ENCODE peak calls at places on chromosomes 6 and 20, in five cellular contexts. One of them, this sample, is unnamed.

GRCh38 chr6:54850061-54850460 is 3.5 kb downstream of the FAM83B start:
- DNase-seq in aorta: no peak
- DNase-seq in Daoy: no peak
- DNase-seq in ureter: no peak
- DNase-seq in right lobe of liver: no peak
- DNase-seq in this sample: no peak

GRCh38 chr6:137705166-137706064 is 161.6 kb upstream of the TNFAIP3 start:
- DNase-seq in aorta: peak
- DNase-seq in Daoy: peak
- DNase-seq in ureter: peak
- DNase-seq in right lobe of liver: peak
- DNase-seq in this sample: peak

GRCh38 chr20:46206025-46206424 is 87.9 kb downstream of the CD40 start:
- DNase-seq in aorta: peak
- DNase-seq in Daoy: peak
- DNase-seq in ureter: peak
- DNase-seq in right lobe of liver: peak
- DNase-seq in this sample: no peak

GRCh38 chr6:3456794-3457709 is at the start of gene SLC22A23:
- DNase-seq in aorta: peak
- DNase-seq in Daoy: peak
- DNase-seq in ureter: peak
- DNase-seq in right lobe of liver: peak
- DNase-seq in this sample: peak

GRCh38 chr6:14665827-14666724 is 548.5 kb downstream of the CD83 start:
- DNase-seq in aorta: peak
- DNase-seq in Daoy: peak
- DNase-seq in ureter: no peak
- DNase-seq in right lobe of liver: no peak
- DNase-seq in this sample: no peak

GRCh38 chr6:106525111-106525884 is 104.0 kb downstream of the RTN4IP1 start:
- DNase-seq in aorta: no peak
- DNase-seq in Daoy: peak
- DNase-seq in ureter: no peak
- DNase-seq in right lobe of liver: no peak
- DNase-seq in this sample: no peak

GRCh38 chr20:63978319-63979220 is 872 bp downstream of the SAMD10 start:
- DNase-seq in aorta: peak
- DNase-seq in Daoy: peak
- DNase-seq in ureter: peak
- DNase-seq in right lobe of liver: peak
- DNase-seq in this sample: peak

GRCh38 chr6:36820700-36821580 is 18.3 kb downstream of the CPNE5 start:
- DNase-seq in aorta: no peak
- DNase-seq in Daoy: peak
- DNase-seq in ureter: no peak
- DNase-seq in right lobe of liver: no peak
- DNase-seq in this sample: no peak

GRCh38 chr6:12890171-12890790 is 173.7 kb downstream of the PHACTR1 start:
- DNase-seq in aorta: no peak
- DNase-seq in Daoy: no peak
- DNase-seq in ureter: no peak
- DNase-seq in right lobe of liver: no peak
- DNase-seq in this sample: no peak

GRCh38 chr20:62583424-62583920 is 58.8 kb upstream of the SLCO4A1 start:
- DNase-seq in aorta: no peak
- DNase-seq in Daoy: no peak
- DNase-seq in ureter: no peak
- DNase-seq in right lobe of liver: no peak
- DNase-seq in this sample: no peak

GRCh38 chr20:17614812-17615644 is 45.2 kb downstream of the DSTN start:
- DNase-seq in aorta: peak
- DNase-seq in Daoy: no peak
- DNase-seq in ureter: no peak
- DNase-seq in right lobe of liver: peak
- DNase-seq in this sample: peak

GRCh38 chr6:169075211-169075621 is 178.4 kb downstream of the THBS2 start:
- DNase-seq in aorta: peak
- DNase-seq in Daoy: peak
- DNase-seq in ureter: peak
- DNase-seq in right lobe of liver: no peak
- DNase-seq in this sample: peak

GRCh38 chr6:166646716-166647115 is 19.7 kb upstream of the RPS6KA2 start:
- DNase-seq in aorta: no peak
- DNase-seq in Daoy: no peak
- DNase-seq in ureter: no peak
- DNase-seq in right lobe of liver: no peak
- DNase-seq in this sample: no peak

GRCh38 chr6:130406935-130407532 is 41.2 kb downstream of the TMEM200A start:
- DNase-seq in aorta: no peak
- DNase-seq in Daoy: no peak
- DNase-seq in ureter: no peak
- DNase-seq in right lobe of liver: no peak
- DNase-seq in this sample: no peak

GRCh38 chr6:145178391-145178790 is 556.9 kb downstream of the EPM2A start:
- DNase-seq in aorta: no peak
- DNase-seq in Daoy: no peak
- DNase-seq in ureter: no peak
- DNase-seq in right lobe of liver: no peak
- DNase-seq in this sample: no peak

GRCh38 chr6:31621320-31621939 is 915 bp downstream of the PRRC2A start:
- DNase-seq in aorta: no peak
- DNase-seq in Daoy: no peak
- DNase-seq in ureter: no peak
- DNase-seq in right lobe of liver: no peak
- DNase-seq in this sample: no peak

GRCh38 chr6:53861543-53861942 is 66.7 kb downstream of the LRRC1 start:
- DNase-seq in aorta: no peak
- DNase-seq in Daoy: no peak
- DNase-seq in ureter: no peak
- DNase-seq in right lobe of liver: no peak
- DNase-seq in this sample: no peak

GRCh38 chr20:61963149-61963548 is 102.5 kb downstream of the TAF4 start:
- DNase-seq in aorta: no peak
- DNase-seq in Daoy: no peak
- DNase-seq in ureter: peak
- DNase-seq in right lobe of liver: no peak
- DNase-seq in this sample: no peak

GRCh38 chr6:12024715-12025434 is 12.8 kb downstream of the HIVEP1 start:
- DNase-seq in aorta: no peak
- DNase-seq in Daoy: no peak
- DNase-seq in ureter: no peak
- DNase-seq in right lobe of liver: no peak
- DNase-seq in this sample: no peak

GRCh38 chr20:17227669-17228623 is 1.1 kb downstream of the PCSK2 start:
- DNase-seq in aorta: peak
- DNase-seq in Daoy: no peak
- DNase-seq in ureter: no peak
- DNase-seq in right lobe of liver: peak
- DNase-seq in this sample: no peak

GRCh38 chr6:134739299-134740090 is 210.4 kb downstream of the ALDH8A1 start:
- DNase-seq in aorta: no peak
- DNase-seq in Daoy: peak
- DNase-seq in ureter: no peak
- DNase-seq in right lobe of liver: no peak
- DNase-seq in this sample: no peak

GRCh38 chr20:23585808-23586734 is 17.8 kb upstream of the CST9L start:
- DNase-seq in aorta: no peak
- DNase-seq in Daoy: no peak
- DNase-seq in ureter: no peak
- DNase-seq in right lobe of liver: no peak
- DNase-seq in this sample: no peak

GRCh38 chr6:89204096-89204495 is 13.1 kb downstream of the GABRR1 start:
- DNase-seq in aorta: no peak
- DNase-seq in Daoy: no peak
- DNase-seq in ureter: no peak
- DNase-seq in right lobe of liver: no peak
- DNase-seq in this sample: no peak

GRCh38 chr6:2937627-2938003 is 33.8 kb downstream of the SERPINB6 start:
- DNase-seq in aorta: no peak
- DNase-seq in Daoy: no peak
- DNase-seq in ureter: no peak
- DNase-seq in right lobe of liver: no peak
- DNase-seq in this sample: no peak

GRCh38 chr6:100892693-100893092 is 11.6 kb upstream of the ASCC3 start:
- DNase-seq in aorta: no peak
- DNase-seq in Daoy: no peak
- DNase-seq in ureter: no peak
- DNase-seq in right lobe of liver: peak
- DNase-seq in this sample: no peak

GRCh38 chr20:62123450-62124118 is 1.3 kb downstream of the LSM14B start:
- DNase-seq in aorta: no peak
- DNase-seq in Daoy: no peak
- DNase-seq in ureter: no peak
- DNase-seq in right lobe of liver: no peak
- DNase-seq in this sample: no peak